ENCODE peak calls at places on chromosomes 11 and 22, in six cellular contexts. C is CD8-positive, alpha-beta memory T cell; E is HepG2; L is cardiac muscle cell; B is mucosa of descending colon; Q is bronchial epithelial cell. R is an unnamed sample.

GRCh38 chr11:104435498-104435897 is 271.6 kb upstream of the PDGFD start:
- DNase-seq in C (no peak), E (no peak), L (peak; percentile 6), B (no peak), Q (no peak), R (no peak)

GRCh38 chr11:32829157-32829679 is 509 bp upstream of the PRRG4 start:
- DNase-seq in C (no peak), E (no peak), L (no peak), B (no peak), Q (peak; percentile 52), R (no peak)

GRCh38 chr22:24402460-24403192 is 24.8 kb upstream of the ADORA2A start:
- DNase-seq in C (no peak), E (peak; percentile 24), L (peak; percentile 79), B (peak; percentile 98), Q (peak; percentile 94), R (peak; percentile 96)

GRCh38 chr11:68994161-68994890 is 13.5 kb upstream of the MRGPRD start:
- DNase-seq in C (no peak), E (no peak), L (no peak), B (no peak), Q (no peak), R (no peak)

GRCh38 chr22:36541831-36542391 is 12.9 kb upstream of the EIF3D start:
- DNase-seq in C (no peak), E (no peak), L (no peak), B (no peak), Q (peak; percentile 92), R (peak; percentile 65)

GRCh38 chr11:2138075-2138435 is 1.1 kb downstream of the IGF2 start:
- DNase-seq in C (no peak), E (no peak), L (peak; percentile 60), B (no peak), Q (no peak), R (no peak)

GRCh38 chr11:99069831-99070444 is 49.2 kb downstream of the CNTN5 start:
- DNase-seq in C (no peak), E (peak; percentile 3), L (peak; percentile 51), B (no peak), Q (peak; percentile 8), R (no peak)

GRCh38 chr11:35168606-35169200 is 29.7 kb downstream of the CD44 start:
- DNase-seq in C (no peak), E (no peak), L (no peak), B (no peak), Q (no peak), R (no peak)

GRCh38 chr11:134503596-134503995 is 91.6 kb upstream of the B3GAT1 start:
- DNase-seq in C (no peak), E (no peak), L (no peak), B (no peak), Q (no peak), R (no peak)

GRCh38 chr11:131223198-131223975 is 147.0 kb upstream of the NTM start:
- DNase-seq in C (no peak), E (no peak), L (no peak), B (no peak), Q (no peak), R (no peak)

GRCh38 chr11:61533401-61533800 is 24.9 kb downstream of the LRRC10B start:
- DNase-seq in C (no peak), E (no peak), L (no peak), B (peak; percentile 71), Q (no peak), R (no peak)

GRCh38 chr11:97525273-97525672 is 1135.5 kb downstream of the JRKL start:
- DNase-seq in C (no peak), E (no peak), L (no peak), B (no peak), Q (no peak), R (no peak)

GRCh38 chr22:43017525-43018290 is 2.8 kb upstream of the PACSIN2 start:
- DNase-seq in C (no peak), E (no peak), L (no peak), B (no peak), Q (no peak), R (no peak)

GRCh38 chr11:86955674-86956522 is 703 bp upstream of the FZD4 start:
- DNase-seq in C (no peak), E (peak; percentile 88), L (peak; percentile 94), B (peak; percentile 81), Q (peak; percentile 59), R (no peak)

GRCh38 chr11:86103808-86104207 is 34.9 kb upstream of the PICALM start:
- DNase-seq in C (no peak), E (no peak), L (no peak), B (no peak), Q (peak; percentile 58), R (no peak)

GRCh38 chr11:3201677-3202181 is 16.9 kb downstream of the MRGPRG start:
- DNase-seq in C (peak; percentile 37), E (no peak), L (no peak), B (no peak), Q (no peak), R (no peak)

GRCh38 chr11:58924230-58924629 is 15.1 kb upstream of the GLYATL1 start:
- DNase-seq in C (no peak), E (no peak), L (no peak), B (no peak), Q (no peak), R (no peak)

GRCh38 chr11:126357055-126357962 is 1.8 kb downstream of the ST3GAL4 start:
- DNase-seq in C (no peak), E (no peak), L (no peak), B (no peak), Q (no peak), R (no peak)

GRCh38 chr11:75142714-75143419 is 8.0 kb upstream of the SLCO2B1 start:
- DNase-seq in C (peak; percentile 78), E (peak; percentile 72), L (no peak), B (peak; percentile 74), Q (peak; percentile 89), R (peak; percentile 73)

GRCh38 chr11:95132956-95133355 is 43.3 kb downstream of the ENDOD1 start:
- DNase-seq in C (no peak), E (no peak), L (no peak), B (peak; percentile 69), Q (peak; percentile 70), R (no peak)

GRCh38 chr11:12177739-12178338 is 67.4 kb downstream of the MICAL2 start:
- DNase-seq in C (no peak), E (no peak), L (peak; percentile 54), B (no peak), Q (no peak), R (no peak)

GRCh38 chr11:115226556-115226955 is 277.7 kb downstream of the CADM1 start:
- DNase-seq in C (no peak), E (peak; percentile 39), L (peak; percentile 42), B (no peak), Q (peak; percentile 78), R (peak; percentile 58)

GRCh38 chr11:125280646-125281045 is 116.1 kb downstream of the PKNOX2 start:
- DNase-seq in C (no peak), E (no peak), L (no peak), B (no peak), Q (no peak), R (no peak)

GRCh38 chr11:125279680-125280079 is 115.1 kb downstream of the PKNOX2 start:
- DNase-seq in C (no peak), E (no peak), L (no peak), B (no peak), Q (no peak), R (no peak)

GRCh38 chr11:125284209-125284608 is 119.7 kb downstream of the PKNOX2 start:
- DNase-seq in C (no peak), E (no peak), L (no peak), B (no peak), Q (no peak), R (no peak)

GRCh38 chr11:125282596-125282914 is 118.0 kb downstream of the PKNOX2 start:
- DNase-seq in C (no peak), E (no peak), L (no peak), B (no peak), Q (no peak), R (no peak)

DNA sequence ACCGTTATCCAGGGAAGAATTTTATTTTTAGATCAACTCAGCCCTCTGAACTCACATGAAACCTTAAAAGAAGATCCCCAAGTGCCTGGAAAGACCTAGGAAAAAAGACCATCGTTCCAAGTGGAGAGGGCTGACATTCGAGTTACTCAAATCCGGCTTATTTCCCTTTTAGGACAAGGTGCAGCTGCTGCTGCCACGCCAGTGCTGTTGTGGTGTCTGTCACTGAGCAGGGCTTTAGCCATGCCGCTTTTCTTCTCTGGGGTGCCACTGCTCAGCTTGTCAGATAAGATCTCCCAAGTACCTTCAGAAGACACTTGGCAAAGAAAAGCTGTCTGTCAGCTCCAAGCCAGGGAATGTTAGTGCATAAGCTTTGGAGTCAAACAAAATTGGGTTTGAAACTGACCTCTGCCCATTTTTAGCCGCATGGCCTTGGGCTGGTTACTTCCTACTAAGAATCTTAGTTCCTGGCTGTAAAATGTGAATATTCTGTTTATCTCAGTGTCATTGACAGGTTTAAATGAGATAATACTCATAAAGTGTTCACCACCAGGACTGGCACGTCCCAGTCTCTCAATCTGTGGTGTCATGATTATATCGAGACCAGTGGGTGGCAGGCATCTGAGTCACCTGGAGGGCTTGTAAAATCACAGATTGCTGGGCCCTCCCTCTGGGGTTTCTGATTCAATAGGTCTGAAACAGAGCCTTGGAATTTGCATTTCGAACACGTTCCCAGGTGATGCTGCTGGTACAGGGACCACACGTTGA is 117.5 kb downstream of the PKNOX2 start:
- DNase-seq in C (no peak), E (no peak), L (no peak), B (no peak), Q (peak; percentile 35), R (no peak)
- H3K36me3 ChIP-seq in C (no peaks in the 10 kb centered on the region), E (no peaks in the 10 kb centered on the region), L (no peaks in the 10 kb centered on the region), B (no peaks in the 10 kb centered on the region), Q (no peaks in the 10 kb centered on the region), R (no peaks in the 10 kb centered on the region)

GRCh38 chr22:26586556-26587325 is 3.2 kb downstream of the TPST2 start:
- DNase-seq in C (no peak), E (no peak), L (no peak), B (peak; percentile 41), Q (no peak), R (no peak)
- H3K4me3 ChIP-seq in C (peak overlapping the region; percentile 38), E (no peak overlapping the region), L (no peak overlapping the region), B (no peak overlapping the region), Q (no peak overlapping the region), R (no peak overlapping the region)

GRCh38 chr11:10493041-10493663 is 38.1 kb downstream of the AMPD3 start:
- DNase-seq in C (no peak), E (no peak), L (no peak), B (no peak), Q (no peak), R (no peak)
- H3K36me3 ChIP-seq in C (peaks cover 25% of the 10 kb centered on the region), E (no peaks in the 10 kb centered on the region), L (no peaks in the 10 kb centered on the region), B (no peaks in the 10 kb centered on the region), Q (peaks cover 21% of the 10 kb centered on the region), R (peaks cover 35% of the 10 kb centered on the region)

DNA sequence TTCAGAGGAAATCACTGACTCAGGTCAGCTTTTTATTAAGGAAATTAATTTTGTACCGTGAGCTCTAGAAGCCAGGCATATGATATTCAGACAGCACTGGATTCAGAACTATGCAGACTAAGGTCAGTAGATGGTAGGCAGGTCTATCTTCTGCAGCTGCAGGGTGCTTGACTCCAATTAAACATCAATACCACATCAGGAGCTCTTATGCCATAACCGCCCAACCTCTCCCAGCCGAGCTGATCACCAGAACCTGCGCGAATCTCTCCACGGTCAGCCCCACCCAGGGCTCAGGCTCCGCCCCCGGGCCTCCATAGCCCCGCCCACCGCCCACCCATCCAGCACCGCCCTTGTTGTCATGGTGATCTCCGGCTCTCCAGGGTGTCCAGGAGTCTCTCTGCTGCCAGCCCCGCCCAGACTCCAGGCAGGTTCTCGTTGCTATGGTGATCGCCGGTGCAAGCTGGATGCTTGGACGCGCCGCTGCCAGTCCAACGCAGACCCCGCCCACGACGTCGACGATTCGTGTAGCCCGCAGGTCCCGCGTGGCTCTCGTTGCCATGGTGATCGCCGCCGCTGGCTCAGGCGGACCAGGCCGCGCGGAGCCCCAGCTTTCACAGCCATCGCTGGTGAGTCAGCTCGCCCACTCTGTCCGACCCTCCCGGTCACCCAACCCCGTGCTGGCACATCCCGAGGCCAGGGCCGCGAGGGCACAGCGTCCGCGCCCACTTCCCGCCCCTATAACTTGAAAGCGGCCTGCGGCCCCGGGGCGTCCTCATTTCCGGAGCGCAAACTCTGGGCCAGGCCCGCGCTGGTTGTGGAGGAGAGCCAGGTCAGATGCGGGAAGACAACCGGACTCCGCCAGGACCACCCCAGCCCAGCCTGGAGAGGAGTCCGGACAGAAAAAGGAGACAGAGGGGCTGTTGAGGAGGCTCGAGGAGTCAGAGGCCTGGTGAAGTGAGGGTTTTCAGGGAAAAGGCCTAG is at the start of gene RAB36:
- DNase-seq in C (peak; percentile 97), E (peak; percentile 98), L (peak; percentile 99), B (peak; percentile 99), Q (peak; percentile 96), R (peak; percentile 93)
- H3K4me3 ChIP-seq in C (peak within 1 kb of the TSS; percentile 40), E (peak within 1 kb of the TSS; percentile 23), L (peak within 1 kb of the TSS; percentile 22), B (peak within 1 kb of the TSS; percentile 11), Q (peak within 1 kb of the TSS; percentile 40), R (peak within 1 kb of the TSS; percentile 46)

R was measured in BJ.